ENCODE peak calls at places on chromosomes 12 and 14, in six cellular contexts. Y, B, U, J, V and M are unnamed samples.

GRCh38 chr12:84757978-84758377 is 154.6 kb downstream of the SLC6A15 start:
- DNase-seq in Y (peak), B (no peak), U (no peak), J (no peak), V (no peak), M (no peak)

GRCh38 chr14:100307215-100308111 is 1.2 kb upstream of the SLC25A29 start:
- DNase-seq in Y (no peak), B (peak), U (peak), J (no peak), V (no peak), M (no peak)

GRCh38 chr14:35365130-35366047 is 39.2 kb downstream of the NFKBIA start:
- DNase-seq in Y (peak), B (peak), U (no peak), J (peak), V (peak), M (no peak)

GRCh38 chr12:122088181-122088810 is 9.7 kb downstream of the MLXIP start:
- DNase-seq in Y (no peak), B (no peak), U (no peak), J (no peak), V (no peak), M (no peak)

GRCh38 chr12:22477894-22478287 is 66.5 kb downstream of the C2CD5 start:
- DNase-seq in Y (no peak), B (no peak), U (no peak), J (no peak), V (no peak), M (no peak)

GRCh38 chr14:71439247-71439646 is 493.0 kb upstream of the RGS6 start:
- DNase-seq in Y (peak), B (no peak), U (no peak), J (no peak), V (no peak), M (no peak)

GRCh38 chr14:100067971-100068959 is 3.0 kb downstream of the EVL start:
- DNase-seq in Y (peak), B (peak), U (no peak), J (peak), V (peak), M (no peak)

GRCh38 chr14:49895480-49895879 is 2.6 kb downstream of the ARF6 start:
- DNase-seq in Y (no peak), B (no peak), U (no peak), J (no peak), V (no peak), M (no peak)

GRCh38 chr14:28661171-28661772 is 105.3 kb upstream of the FOXG1 start:
- DNase-seq in Y (peak), B (no peak), U (no peak), J (no peak), V (peak), M (no peak)

GRCh38 chr14:93940437-93940836 is 13.3 kb downstream of the FAM181A start:
- DNase-seq in Y (no peak), B (no peak), U (no peak), J (no peak), V (no peak), M (no peak)